ENCODE peak calls at places on chromosomes 5 and 9, in nine cellular contexts. One of them, this sample, is unnamed.

GRCh38 chr9:83013261-83013610 is 49.7 kb downstream of the RASEF start:
- DNase-seq in gastrocnemius medialis: no peak
- DNase-seq in K562: no peak
- DNase-seq in pancreas: no peak
- DNase-seq in CD8-positive, alpha-beta T cell: no peak
- DNase-seq in mammary epithelial cell: no peak
- DNase-seq in HCT116: no peak
- DNase-seq in psoas muscle: no peak
- DNase-seq in lower lobe of right lung: no peak
- DNase-seq in this sample: no peak

GRCh38 chr9:127065592-127065991 is 56.8 kb downstream of the ANGPTL2 start:
- DNase-seq in pancreas: no peak
- DNase-seq in K562: no peak
- DNase-seq in psoas muscle: no peak
- DNase-seq in CD8-positive, alpha-beta T cell: no peak
- DNase-seq in lower lobe of right lung: no peak
- DNase-seq in gastrocnemius medialis: no peak
- DNase-seq in mammary epithelial cell: peak; percentile 31
- DNase-seq in HCT116: no peak
- DNase-seq in this sample: no peak

GRCh38 chr5:62093411-62093810 is 212.6 kb upstream of the KIF2A start:
- DNase-seq in K562: no peak
- DNase-seq in CD8-positive, alpha-beta T cell: no peak
- DNase-seq in HCT116: no peak
- DNase-seq in lower lobe of right lung: no peak
- DNase-seq in psoas muscle: no peak
- DNase-seq in gastrocnemius medialis: no peak
- DNase-seq in pancreas: no peak
- DNase-seq in mammary epithelial cell: no peak
- DNase-seq in this sample: no peak

GRCh38 chr5:154286557-154286956 is 96.0 kb downstream of the GALNT10 start:
- DNase-seq in CD8-positive, alpha-beta T cell: no peak
- DNase-seq in gastrocnemius medialis: no peak
- DNase-seq in K562: no peak
- DNase-seq in lower lobe of right lung: no peak
- DNase-seq in psoas muscle: no peak
- DNase-seq in mammary epithelial cell: no peak
- DNase-seq in pancreas: no peak
- DNase-seq in HCT116: no peak
- DNase-seq in this sample: peak; percentile 60

GRCh38 chr9:18492612-18493011 is 18.7 kb downstream of the ADAMTSL1 start:
- DNase-seq in lower lobe of right lung: no peak
- DNase-seq in pancreas: no peak
- DNase-seq in psoas muscle: no peak
- DNase-seq in gastrocnemius medialis: no peak
- DNase-seq in mammary epithelial cell: no peak
- DNase-seq in HCT116: no peak
- DNase-seq in K562: no peak
- DNase-seq in CD8-positive, alpha-beta T cell: no peak
- DNase-seq in this sample: no peak

GRCh38 chr9:124256517-124257069 is 1.2 kb upstream of the NEK6 start:
- DNase-seq in CD8-positive, alpha-beta T cell: no peak
- DNase-seq in lower lobe of right lung: peak; percentile 45
- DNase-seq in gastrocnemius medialis: no peak
- DNase-seq in mammary epithelial cell: peak; percentile 59
- DNase-seq in HCT116: no peak
- DNase-seq in psoas muscle: no peak
- DNase-seq in pancreas: no peak
- DNase-seq in K562: no peak
- DNase-seq in this sample: peak; percentile 27

GRCh38 chr9:104787306-104788015 is 23.5 kb downstream of the NIPSNAP3B start:
- DNase-seq in lower lobe of right lung: no peak
- DNase-seq in mammary epithelial cell: no peak
- DNase-seq in gastrocnemius medialis: no peak
- DNase-seq in pancreas: no peak
- DNase-seq in psoas muscle: no peak
- DNase-seq in CD8-positive, alpha-beta T cell: no peak
- DNase-seq in HCT116: no peak
- DNase-seq in K562: no peak
- DNase-seq in this sample: no peak

GRCh38 chr5:177994063-177994462 is 2.0 kb downstream of the PROP1 start:
- DNase-seq in gastrocnemius medialis: no peak
- DNase-seq in lower lobe of right lung: no peak
- DNase-seq in psoas muscle: no peak
- DNase-seq in pancreas: no peak
- DNase-seq in CD8-positive, alpha-beta T cell: no peak
- DNase-seq in K562: no peak
- DNase-seq in mammary epithelial cell: no peak
- DNase-seq in HCT116: no peak
- DNase-seq in this sample: no peak

GRCh38 chr5:123617561-123617960 is 105.6 kb downstream of the CSNK1G3 start:
- DNase-seq in K562: no peak
- DNase-seq in gastrocnemius medialis: no peak
- DNase-seq in HCT116: no peak
- DNase-seq in mammary epithelial cell: no peak
- DNase-seq in CD8-positive, alpha-beta T cell: no peak
- DNase-seq in psoas muscle: no peak
- DNase-seq in pancreas: no peak
- DNase-seq in lower lobe of right lung: no peak
- DNase-seq in this sample: no peak

GRCh38 chr5:133458435-133458834 is 153.9 kb downstream of the FSTL4 start:
- DNase-seq in lower lobe of right lung: no peak
- DNase-seq in CD8-positive, alpha-beta T cell: no peak
- DNase-seq in mammary epithelial cell: no peak
- DNase-seq in HCT116: no peak
- DNase-seq in pancreas: no peak
- DNase-seq in gastrocnemius medialis: no peak
- DNase-seq in psoas muscle: no peak
- DNase-seq in K562: no peak
- DNase-seq in this sample: no peak

GRCh38 chr5:96124589-96124988 is 162.9 kb upstream of the ELL2 start:
- DNase-seq in CD8-positive, alpha-beta T cell: no peak
- DNase-seq in gastrocnemius medialis: no peak
- DNase-seq in HCT116: no peak
- DNase-seq in K562: no peak
- DNase-seq in psoas muscle: no peak
- DNase-seq in pancreas: no peak
- DNase-seq in mammary epithelial cell: peak; percentile 55
- DNase-seq in lower lobe of right lung: no peak
- DNase-seq in this sample: no peak

GRCh38 chr5:76290321-76290757 is 112.7 kb upstream of the IQGAP2 start:
- DNase-seq in HCT116: no peak
- DNase-seq in psoas muscle: no peak
- DNase-seq in mammary epithelial cell: peak; percentile 90
- DNase-seq in K562: no peak
- DNase-seq in CD8-positive, alpha-beta T cell: no peak
- DNase-seq in pancreas: peak; percentile 70
- DNase-seq in gastrocnemius medialis: no peak
- DNase-seq in lower lobe of right lung: no peak
- DNase-seq in this sample: no peak

GRCh38 chr9:115161431-115161830 is 43.5 kb upstream of the TNC start:
- DNase-seq in CD8-positive, alpha-beta T cell: no peak
- DNase-seq in psoas muscle: no peak
- DNase-seq in gastrocnemius medialis: no peak
- DNase-seq in HCT116: no peak
- DNase-seq in mammary epithelial cell: no peak
- DNase-seq in pancreas: no peak
- DNase-seq in lower lobe of right lung: no peak
- DNase-seq in K562: no peak
- DNase-seq in this sample: no peak

GRCh38 chr5:129120158-129120581 is 25.6 kb downstream of the ISOC1 start:
- DNase-seq in mammary epithelial cell: no peak
- DNase-seq in psoas muscle: no peak
- DNase-seq in pancreas: no peak
- DNase-seq in HCT116: no peak
- DNase-seq in CD8-positive, alpha-beta T cell: no peak
- DNase-seq in lower lobe of right lung: no peak
- DNase-seq in gastrocnemius medialis: no peak
- DNase-seq in K562: no peak
- DNase-seq in this sample: no peak

GRCh38 chr5:122576266-122577016 is 198.4 kb upstream of the SNX2 start:
- DNase-seq in mammary epithelial cell: no peak
- DNase-seq in K562: no peak
- DNase-seq in CD8-positive, alpha-beta T cell: no peak
- DNase-seq in pancreas: no peak
- DNase-seq in HCT116: no peak
- DNase-seq in psoas muscle: no peak
- DNase-seq in gastrocnemius medialis: no peak
- DNase-seq in lower lobe of right lung: no peak
- DNase-seq in this sample: no peak

GRCh38 chr9:108727580-108728056 is 128.2 kb downstream of the ACTL7B start:
- DNase-seq in CD8-positive, alpha-beta T cell: no peak
- DNase-seq in pancreas: no peak
- DNase-seq in psoas muscle: no peak
- DNase-seq in HCT116: no peak
- DNase-seq in gastrocnemius medialis: peak; percentile 11
- DNase-seq in mammary epithelial cell: no peak
- DNase-seq in K562: no peak
- DNase-seq in lower lobe of right lung: no peak
- DNase-seq in this sample: peak; percentile 81

GRCh38 chr5:310941-311434 is 10.5 kb upstream of the AHRR start:
- DNase-seq in gastrocnemius medialis: no peak
- DNase-seq in K562: no peak
- DNase-seq in HCT116: no peak
- DNase-seq in psoas muscle: no peak
- DNase-seq in mammary epithelial cell: no peak
- DNase-seq in lower lobe of right lung: no peak
- DNase-seq in CD8-positive, alpha-beta T cell: no peak
- DNase-seq in pancreas: peak; percentile 42
- DNase-seq in this sample: no peak
- H3K4me1 ChIP-seq in gastrocnemius medialis: no peaks in the 10 kb centered on the region
- H3K4me1 ChIP-seq in K562: no peaks in the 10 kb centered on the region
- H3K4me1 ChIP-seq in HCT116: peaks cover 5% of the 10 kb centered on the region
- H3K4me1 ChIP-seq in psoas muscle: no peaks in the 10 kb centered on the region
- H3K4me1 ChIP-seq in mammary epithelial cell: no peaks in the 10 kb centered on the region
- H3K4me1 ChIP-seq in lower lobe of right lung: no peaks in the 10 kb centered on the region
- H3K4me1 ChIP-seq in CD8-positive, alpha-beta T cell: no peaks in the 10 kb centered on the region
- H3K4me1 ChIP-seq in pancreas: no peaks in the 10 kb centered on the region
- H3K4me1 ChIP-seq in this sample: no peaks in the 10 kb centered on the region

DNA sequence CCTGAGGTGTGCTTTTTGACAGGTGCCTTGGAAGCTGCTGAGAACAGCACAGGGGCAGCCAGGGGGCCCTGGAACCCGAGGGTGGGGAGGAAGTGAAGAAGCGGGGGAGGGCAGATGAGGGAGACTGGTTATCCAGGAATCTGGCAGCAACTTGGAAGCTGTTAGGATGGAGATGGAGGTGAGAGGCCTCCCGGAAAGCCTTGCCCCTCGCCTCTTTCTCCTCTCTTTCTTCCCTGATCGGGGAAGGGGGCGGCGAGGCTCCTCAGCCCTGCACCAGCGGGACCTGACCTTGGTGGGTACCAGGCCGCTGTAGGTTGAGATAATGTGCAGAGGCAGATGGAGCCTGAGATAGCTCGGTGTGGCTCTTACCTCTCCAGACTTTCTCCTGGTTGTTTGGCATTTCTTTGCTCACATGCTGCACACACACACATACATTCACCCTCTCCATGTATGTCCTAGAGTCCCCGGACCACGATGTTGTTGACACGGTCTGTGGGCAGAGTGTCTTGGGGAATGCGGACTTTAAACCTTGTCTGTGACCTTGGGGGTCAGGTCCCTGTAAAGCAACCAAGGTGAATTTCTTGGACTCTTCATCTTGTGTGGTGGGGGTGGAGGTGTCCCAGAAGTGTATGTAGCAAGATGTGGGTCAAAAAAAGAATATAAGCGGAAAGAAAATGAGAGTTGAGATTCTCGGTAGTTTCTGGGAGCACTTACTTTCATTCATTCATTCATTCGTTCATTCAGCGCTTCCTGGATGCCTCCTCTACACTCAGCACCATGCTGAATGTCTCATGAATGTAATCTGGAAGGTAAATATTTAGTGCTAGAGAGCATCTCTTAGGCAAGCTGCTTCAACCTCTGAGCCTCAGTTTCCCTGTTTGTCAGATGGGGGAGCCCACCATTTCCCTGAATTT is 1.6 kb downstream of the WWC1 start:
- DNase-seq in K562: no peak
- DNase-seq in CD8-positive, alpha-beta T cell: no peak
- DNase-seq in lower lobe of right lung: no peak
- DNase-seq in HCT116: no peak
- DNase-seq in psoas muscle: no peak
- DNase-seq in pancreas: no peak
- DNase-seq in mammary epithelial cell: no peak
- DNase-seq in gastrocnemius medialis: no peak
- DNase-seq in this sample: no peak
- H3K4me3 ChIP-seq in K562: no peak overlapping the region
- H3K4me3 ChIP-seq in CD8-positive, alpha-beta T cell: no peak overlapping the region
- H3K4me3 ChIP-seq in lower lobe of right lung: peak overlapping the region; percentile 61
- H3K4me3 ChIP-seq in HCT116: peak overlapping the region; percentile 70
- H3K4me3 ChIP-seq in psoas muscle: no peak overlapping the region
- H3K4me3 ChIP-seq in pancreas: peak overlapping the region; percentile 69
- H3K4me3 ChIP-seq in mammary epithelial cell: peak overlapping the region; percentile 67
- H3K4me3 ChIP-seq in gastrocnemius medialis: no peak overlapping the region
- H3K4me3 ChIP-seq in this sample: no peak overlapping the region

DNA sequence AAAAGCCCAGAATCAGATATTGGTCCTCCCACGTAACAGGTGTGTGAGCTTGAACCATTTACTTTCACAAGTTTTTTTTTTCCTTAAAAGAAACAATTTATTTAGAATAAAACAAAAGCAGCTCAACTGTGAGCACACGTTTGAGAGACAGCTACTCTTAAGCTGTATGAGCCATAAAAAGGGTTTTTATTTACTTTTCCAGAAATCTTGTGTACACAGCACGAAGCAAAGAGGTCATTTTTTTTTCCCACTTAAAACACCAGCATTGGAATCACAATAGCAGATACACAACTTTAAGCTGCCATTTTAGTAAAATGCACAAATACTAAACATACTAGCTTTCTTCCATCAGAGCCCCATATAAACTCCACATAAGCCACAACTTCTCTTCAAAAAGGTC is 44.6 kb downstream of the JAKMIP2 start:
- DNase-seq in K562: no peak
- DNase-seq in gastrocnemius medialis: no peak
- DNase-seq in HCT116: no peak
- DNase-seq in CD8-positive, alpha-beta T cell: no peak
- DNase-seq in psoas muscle: no peak
- DNase-seq in mammary epithelial cell: no peak
- DNase-seq in pancreas: no peak
- DNase-seq in lower lobe of right lung: no peak
- DNase-seq in this sample: no peak
- H3K27me3 ChIP-seq in K562: no peaks in the 10 kb centered on the region
- H3K27me3 ChIP-seq in gastrocnemius medialis: no peaks in the 10 kb centered on the region
- H3K27me3 ChIP-seq in HCT116: peaks cover 5% of the 10 kb centered on the region
- H3K27me3 ChIP-seq in CD8-positive, alpha-beta T cell: no peaks in the 10 kb centered on the region
- H3K27me3 ChIP-seq in psoas muscle: no peaks in the 10 kb centered on the region
- H3K27me3 ChIP-seq in mammary epithelial cell: no peaks in the 10 kb centered on the region
- H3K27me3 ChIP-seq in pancreas: no peaks in the 10 kb centered on the region
- H3K27me3 ChIP-seq in lower lobe of right lung: no peaks in the 10 kb centered on the region
- H3K27me3 ChIP-seq in this sample: no peaks in the 10 kb centered on the region

GRCh38 chr9:133051966-133052539 is 9.7 kb upstream of the CEL start:
- DNase-seq in psoas muscle: no peak
- DNase-seq in CD8-positive, alpha-beta T cell: no peak
- DNase-seq in K562: no peak
- DNase-seq in pancreas: no peak
- DNase-seq in HCT116: no peak
- DNase-seq in mammary epithelial cell: no peak
- DNase-seq in gastrocnemius medialis: no peak
- DNase-seq in lower lobe of right lung: peak; percentile 34
- DNase-seq in this sample: no peak
- H3K4me1 ChIP-seq in psoas muscle: peaks cover 8% of the 10 kb centered on the region
- H3K4me1 ChIP-seq in CD8-positive, alpha-beta T cell: peaks cover 11% of the 10 kb centered on the region
- H3K4me1 ChIP-seq in K562: no peaks in the 10 kb centered on the region
- H3K4me1 ChIP-seq in pancreas: peaks cover 18% of the 10 kb centered on the region
- H3K4me1 ChIP-seq in HCT116: no peaks in the 10 kb centered on the region
- H3K4me1 ChIP-seq in mammary epithelial cell: no peaks in the 10 kb centered on the region
- H3K4me1 ChIP-seq in gastrocnemius medialis: peaks cover 15% of the 10 kb centered on the region
- H3K4me1 ChIP-seq in lower lobe of right lung: no peaks in the 10 kb centered on the region
- H3K4me1 ChIP-seq in this sample: no peaks in the 10 kb centered on the region